ENCODE peak calls at places on chromosomes 11 and 22, in seven cellular contexts. M, G, H, R, J, O and S are unnamed samples.

GRCh38 chr11:121522043-121522941 is 69.5 kb upstream of the SORL1-AS1 start:
- DNase-seq in M (no peak), G (no peak), H (no peak), R (no peak), J (no peak), O (no peak), S (no peak)

GRCh38 chr11:33696411-33696810 is 4.2 kb downstream of the C11orf91 start:
- DNase-seq in M (peak), G (no peak), H (no peak), R (no peak), J (no peak), O (no peak), S (no peak)

GRCh38 chr11:46346886-46347636 is at the start of gene DGKZ:
- DNase-seq in M (peak), G (peak), H (peak), R (peak), J (peak), O (peak), S (peak)

GRCh38 chr11:47992959-47993820 is 12.8 kb downstream of the PTPRJ start:
- DNase-seq in M (no peak), G (peak), H (no peak), R (peak), J (no peak), O (peak), S (peak)

GRCh38 chr11:126029237-126029636 is 33.4 kb downstream of the CDON start:
- DNase-seq in M (no peak), G (no peak), H (no peak), R (no peak), J (no peak), O (no peak), S (no peak)

GRCh38 chr11:133064152-133064877 is 468.0 kb downstream of the OPCML start:
- DNase-seq in M (no peak), G (peak), H (peak), R (peak), J (peak), O (no peak), S (no peak)

GRCh38 chr11:78022397-78023396 is at the start of gene KCTD14:
- DNase-seq in M (peak), G (no peak), H (no peak), R (peak), J (no peak), O (peak), S (no peak)

GRCh38 chr11:71249301-71249700 is 3.1 kb downstream of the SHANK2 start:
- DNase-seq in M (no peak), G (no peak), H (no peak), R (no peak), J (no peak), O (no peak), S (no peak)

GRCh38 chr22:40764743-40765441 is 54.3 kb downstream of the SLC25A17 start:
- DNase-seq in M (peak), G (peak), H (no peak), R (no peak), J (no peak), O (no peak), S (no peak)

GRCh38 chr11:296206-296975 is 2.9 kb downstream of the IFITM5 start:
- DNase-seq in M (no peak), G (no peak), H (peak), R (no peak), J (no peak), O (no peak), S (peak)

GRCh38 chr11:70742553-70743291 is 344.4 kb downstream of the CTTN start:
- DNase-seq in M (no peak), G (no peak), H (no peak), R (no peak), J (no peak), O (no peak), S (no peak)

GRCh38 chr11:19574916-19575315 is 137.7 kb upstream of the NAV2 start:
- DNase-seq in M (no peak), G (no peak), H (no peak), R (no peak), J (no peak), O (no peak), S (no peak)

GRCh38 chr22:21103633-21104032 is 57.9 kb downstream of the LRRC74B start:
- DNase-seq in M (no peak), G (no peak), H (no peak), R (no peak), J (no peak), O (no peak), S (no peak)

GRCh38 chr22:26308467-26308866 is 120.6 kb upstream of the ASPHD2 start:
- DNase-seq in M (no peak), G (no peak), H (no peak), R (no peak), J (no peak), O (no peak), S (no peak)

GRCh38 chr11:86761978-86762377 is 38.4 kb upstream of the PRSS23 start:
- DNase-seq in M (no peak), G (peak), H (no peak), R (no peak), J (no peak), O (no peak), S (no peak)

GRCh38 chr11:94786264-94787126 is 18.3 kb downstream of the AMOTL1 start:
- DNase-seq in M (peak), G (peak), H (no peak), R (no peak), J (no peak), O (peak), S (no peak)

GRCh38 chr22:46068908-46069481 is 81.3 kb upstream of the PPARA start:
- DNase-seq in M (no peak), G (peak), H (peak), R (peak), J (no peak), O (peak), S (no peak)

GRCh38 chr11:108886608-108887007 is 221.7 kb downstream of the DDX10 start:
- DNase-seq in M (no peak), G (peak), H (no peak), R (no peak), J (no peak), O (no peak), S (no peak)

GRCh38 chr11:20444537-20444936 is 57.0 kb downstream of the PRMT3 start:
- DNase-seq in M (no peak), G (no peak), H (no peak), R (no peak), J (no peak), O (no peak), S (no peak)

GRCh38 chr11:27933992-27934829 is 173.7 kb downstream of the KIF18A start:
- DNase-seq in M (no peak), G (peak), H (no peak), R (no peak), J (peak), O (peak), S (no peak)

GRCh38 chr11:15660496-15660895 is 545.8 kb downstream of the INSC start:
- DNase-seq in M (no peak), G (no peak), H (no peak), R (no peak), J (no peak), O (peak), S (no peak)

GRCh38 chr22:49756201-49756600 is 71.5 kb downstream of the BRD1 start:
- DNase-seq in M (no peak), G (no peak), H (peak), R (no peak), J (no peak), O (no peak), S (peak)

GRCh38 chr11:85379066-85379465 is 248.1 kb downstream of the DLG2 start:
- DNase-seq in M (no peak), G (no peak), H (no peak), R (no peak), J (no peak), O (no peak), S (no peak)

GRCh38 chr11:106222626-106223025 is 145.2 kb downstream of the AASDHPPT start:
- DNase-seq in M (no peak), G (no peak), H (no peak), R (no peak), J (no peak), O (no peak), S (no peak)

GRCh38 chr11:34844466-34845112 is 71.6 kb downstream of the APIP start:
- DNase-seq in M (no peak), G (no peak), H (no peak), R (no peak), J (no peak), O (no peak), S (no peak)

GRCh38 chr11:72039108-72039850 is 40.6 kb downstream of the IL18BP start:
- DNase-seq in M (no peak), G (peak), H (no peak), R (peak), J (no peak), O (no peak), S (no peak)

GRCh38 chr11:11347583-11347982 is 5.5 kb downstream of the CSNK2A3 start:
- DNase-seq in M (no peak), G (no peak), H (peak), R (no peak), J (no peak), O (no peak), S (no peak)

GRCh38 chr22:45504703-45505341 is 2.1 kb downstream of the FBLN1 start:
- DNase-seq in M (no peak), G (peak), H (peak), R (no peak), J (no peak), O (peak), S (no peak)

GRCh38 chr22:46175631-46176030 is 25.3 kb downstream of the PPARA start:
- DNase-seq in M (no peak), G (peak), H (no peak), R (no peak), J (no peak), O (no peak), S (no peak)

GRCh38 chr11:70432580-70432979 is 34.3 kb downstream of the CTTN start:
- DNase-seq in M (no peak), G (no peak), H (no peak), R (no peak), J (no peak), O (no peak), S (no peak)

GRCh38 chr22:23029521-23030228 is 40.6 kb upstream of the GNAZ start:
- DNase-seq in M (no peak), G (no peak), H (no peak), R (no peak), J (no peak), O (no peak), S (no peak)

GRCh38 chr22:44354288-44354687 is 41.5 kb upstream of the SHISAL1 start:
- DNase-seq in M (no peak), G (no peak), H (no peak), R (no peak), J (no peak), O (no peak), S (no peak)

GRCh38 chr11:9351956-9352355 is 32.5 kb upstream of the IPO7 start:
- DNase-seq in M (no peak), G (no peak), H (no peak), R (no peak), J (no peak), O (no peak), S (no peak)

GRCh38 chr11:31910950-31911576 is 99.9 kb upstream of the PAX6 start:
- DNase-seq in M (no peak), G (no peak), H (no peak), R (no peak), J (no peak), O (no peak), S (no peak)

GRCh38 chr11:47864910-47865309 is 16.8 kb upstream of the NUP160 start:
- DNase-seq in M (no peak), G (peak), H (no peak), R (no peak), J (no peak), O (no peak), S (no peak)

GRCh38 chr11:11944444-11944843 is 64.0 kb downstream of the DKK3 start:
- DNase-seq in M (no peak), G (no peak), H (no peak), R (no peak), J (no peak), O (peak), S (no peak)

GRCh38 chr22:27247691-27248434 is 553.7 kb downstream of the MN1 start:
- DNase-seq in M (no peak), G (peak), H (no peak), R (no peak), J (no peak), O (no peak), S (no peak)

GRCh38 chr22:30386960-30387848 is at the start of gene RNF215:
- DNase-seq in M (peak), G (peak), H (peak), R (peak), J (peak), O (peak), S (peak)

GRCh38 chr11:34052608-34053160 is 1.2 kb downstream of the CAPRIN1 start:
- DNase-seq in M (peak), G (no peak), H (peak), R (peak), J (no peak), O (peak), S (no peak)

GRCh38 chr11:36793542-36793926 is 195.5 kb upstream of the RAG2 start:
- DNase-seq in M (no peak), G (no peak), H (no peak), R (no peak), J (no peak), O (peak), S (no peak)
- TF ChIP-seq CTCF in M (no peak), G (peak), H (no peak), R (no peak), J (peak), O (no peak), S (no peak)

GRCh38 chr11:44633641-44634040 is 68.2 kb downstream of the CD82 start:
- DNase-seq in M (no peak), G (no peak), H (no peak), R (no peak), J (no peak), O (peak), S (no peak)

GRCh38 chr11:44631831-44632230 is 66.4 kb downstream of the CD82 start:
- DNase-seq in M (no peak), G (no peak), H (no peak), R (no peak), J (no peak), O (no peak), S (no peak)

GRCh38 chr11:44630511-44631210 is 65.2 kb downstream of the CD82 start:
- DNase-seq in M (no peak), G (no peak), H (no peak), R (peak), J (no peak), O (no peak), S (no peak)

GRCh38 chr11:44634401-44635281 is 69.2 kb downstream of the CD82 start:
- DNase-seq in M (no peak), G (peak), H (peak), R (peak), J (peak), O (peak), S (peak)

GRCh38 chr11:44632466-44633123 is 67.1 kb downstream of the CD82 start:
- DNase-seq in M (peak), G (no peak), H (no peak), R (peak), J (no peak), O (peak), S (no peak)
- TF ChIP-seq CTCF in M (peak), G (peak), H (peak), R (peak), J (peak), O (peak), S (peak)

GRCh38 chr11:101870510-101870909 is 44.3 kb upstream of the CEP126 start:
- DNase-seq in M (no peak), G (peak), H (no peak), R (no peak), J (no peak), O (peak), S (no peak)
- TF ChIP-seq CTCF in M (no peak), G (peak), H (no peak), R (no peak), J (no peak), O (no peak), S (no peak)

GRCh38 chr11:64874841-64875240 is 3.6 kb downstream of the EHD1 start:
- DNase-seq in M (no peak), G (no peak), H (no peak), R (no peak), J (no peak), O (no peak), S (no peak)
- TF ChIP-seq CTCF in M (no peak), G (no peak), H (no peak), R (no peak), J (no peak), O (no peak), S (no peak)

GRCh38 chr11:58658553-58659080 is 36.2 kb downstream of the CNTF start:
- DNase-seq in M (no peak), G (no peak), H (no peak), R (no peak), J (no peak), O (peak), S (no peak)
- TF ChIP-seq CTCF in M (no peak), G (no peak), H (no peak), R (no peak), J (no peak), O (no peak), S (no peak)

GRCh38 chr11:62622476-62622875 is 690 bp upstream of the B3GAT3 start:
- DNase-seq in M (no peak), G (no peak), H (no peak), R (no peak), J (no peak), O (no peak), S (no peak)

GRCh38 chr11:62627718-62628117 is 5.9 kb upstream of the B3GAT3 start:
- DNase-seq in M (no peak), G (no peak), H (no peak), R (no peak), J (no peak), O (no peak), S (no peak)

GRCh38 chr11:62621027-62621566 is 689 bp downstream of the B3GAT3 start:
- DNase-seq in M (no peak), G (no peak), H (no peak), R (no peak), J (no peak), O (no peak), S (no peak)

DNA sequence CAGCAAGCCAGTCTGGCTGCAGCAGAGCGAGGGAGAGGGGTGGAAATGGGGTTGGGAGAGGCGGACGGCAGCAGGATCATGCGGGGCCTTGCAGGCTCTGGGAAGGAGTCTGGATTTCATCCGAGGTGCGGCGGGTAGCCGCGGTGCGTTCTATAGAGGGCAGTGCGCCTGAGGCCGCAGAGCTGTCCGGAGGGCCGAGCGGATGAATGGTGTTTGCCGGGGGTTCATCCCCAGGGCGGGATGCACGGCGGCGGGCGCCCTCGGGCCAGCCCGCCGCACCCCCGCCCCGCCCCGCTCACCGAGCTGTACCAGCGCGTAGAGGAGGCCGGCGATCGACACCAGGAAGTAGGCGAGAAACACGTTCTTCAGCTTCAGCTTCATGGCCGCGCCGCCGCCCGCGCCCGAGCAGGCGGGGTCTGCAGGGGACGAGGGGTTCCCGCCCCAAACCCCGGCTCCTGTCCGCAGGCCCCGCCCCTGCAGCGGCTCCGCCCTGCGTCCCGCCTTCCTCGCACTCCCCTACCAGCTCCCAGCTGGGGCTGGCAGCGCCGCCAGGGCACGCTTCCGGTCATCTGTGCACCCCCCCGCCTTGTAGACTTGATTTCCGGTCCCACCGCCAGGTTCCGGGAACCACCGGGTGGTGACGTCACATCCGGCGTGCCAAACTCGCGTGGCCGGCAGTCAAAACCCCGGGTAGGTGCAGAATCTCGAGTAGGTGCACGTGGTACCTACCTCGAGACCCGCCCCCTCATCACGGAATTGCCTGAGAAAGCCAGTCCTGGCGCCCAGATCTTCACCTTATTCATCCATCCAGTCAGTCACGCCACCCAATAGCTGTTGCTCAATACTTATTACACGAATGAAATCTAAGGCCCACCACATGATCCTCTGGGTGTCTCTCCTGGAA is at the start of gene B3GAT3:
- DNase-seq in M (peak), G (peak), H (peak), R (peak), J (peak), O (peak), S (peak)
- TF ChIP-seq CTCF in M (no peak), G (no peak), H (peak), R (no peak), J (no peak), O (no peak), S (no peak)

DNA sequence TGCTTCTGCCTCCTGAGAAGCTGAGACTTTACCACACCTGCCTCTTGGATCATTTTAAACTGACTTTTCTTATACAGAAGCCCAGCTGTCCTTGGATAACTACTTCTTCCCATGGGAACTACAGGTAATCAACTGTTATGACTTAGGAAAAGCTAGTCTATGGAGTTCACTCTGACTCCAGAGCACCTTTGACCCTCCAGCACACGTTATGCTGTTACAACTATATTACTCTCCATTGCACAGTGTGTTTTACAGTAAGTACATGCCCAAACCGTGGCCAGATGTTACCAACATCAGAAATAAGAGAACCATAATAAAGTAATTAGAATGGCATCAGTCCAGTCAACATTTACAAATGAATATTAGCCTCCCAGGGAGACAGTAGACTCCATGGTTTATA is 21.3 kb upstream of the TSG101 start:
- DNase-seq in M (no peak), G (no peak), H (no peak), R (peak), J (no peak), O (no peak), S (no peak)
- TF ChIP-seq CTCF in M (no peak), G (no peak), H (no peak), R (no peak), J (no peak), O (no peak), S (no peak)

DNA sequence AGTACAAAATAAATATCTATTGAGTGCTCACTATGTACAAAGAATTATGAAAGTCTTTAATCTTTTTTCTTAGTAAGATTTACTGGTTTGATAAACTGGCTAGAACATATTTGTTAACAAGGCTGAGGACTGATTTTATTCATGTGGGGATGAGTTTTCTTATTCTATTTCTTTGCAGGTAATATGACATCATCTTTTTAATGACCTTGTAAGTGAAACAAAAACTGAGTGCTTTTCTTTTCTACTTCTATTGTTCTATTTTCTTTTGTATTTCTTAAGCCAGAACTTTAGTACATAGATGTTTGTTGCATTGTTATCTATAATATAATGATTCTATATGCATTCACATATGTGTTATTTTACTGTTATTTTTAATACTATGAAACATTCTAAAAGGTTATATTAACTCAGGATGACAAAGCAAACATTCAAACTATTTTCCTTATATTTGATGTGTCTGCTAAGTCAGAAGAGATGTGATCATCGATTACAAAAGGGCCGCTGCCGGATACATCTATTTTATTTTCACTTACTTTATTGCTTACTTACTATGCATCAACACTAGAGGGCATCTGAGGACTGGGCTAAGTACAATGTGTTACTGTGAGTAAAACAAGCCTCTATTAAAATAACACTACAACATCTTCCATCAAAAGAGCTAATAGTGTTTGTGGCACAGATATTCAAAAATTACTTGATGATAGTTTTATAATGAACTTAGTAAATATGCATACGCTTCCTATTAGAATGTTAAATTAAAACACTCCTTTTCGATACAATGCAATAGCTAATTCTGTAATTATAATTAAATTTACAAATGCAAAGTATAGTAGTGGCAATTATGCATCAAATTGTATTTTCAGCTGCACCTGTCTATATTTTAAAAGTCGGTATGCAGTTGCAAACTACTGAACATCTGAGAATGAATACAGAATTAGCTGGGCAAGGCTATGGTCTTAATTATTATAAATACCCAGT is 110.8 kb upstream of the ARHGAP42 start:
- DNase-seq in M (peak), G (peak), H (no peak), R (no peak), J (peak), O (peak), S (no peak)
- TF ChIP-seq CTCF in M (peak), G (peak), H (peak), R (peak), J (peak), O (peak), S (peak)